ENCODE peak calls at places on chromosomes 3 and 15, in five cellular contexts. One of them, this sample, is unnamed. For H3K27me3, the result is how much of the 10 kb centered on the place peaks cover.

GRCh38 chr3:135412475-135412874 is 553.1 kb upstream of the PPP2R3A start:
- DNase-seq in stomach: no peak
- DNase-seq in left lung: no peak
- DNase-seq in PC-9: no peak
- DNase-seq in CD8-positive, alpha-beta T cell: no peak
- DNase-seq in this sample: no peak

GRCh38 chr3:76024640-76025039 is 239.3 kb upstream of the ZNF717 start:
- DNase-seq in stomach: no peak
- DNase-seq in left lung: no peak
- DNase-seq in CD8-positive, alpha-beta T cell: no peak
- DNase-seq in PC-9: no peak
- DNase-seq in this sample: no peak

GRCh38 chr3:128278761-128279593 is 125.7 kb downstream of the EEFSEC start:
- DNase-seq in left lung: peak
- DNase-seq in PC-9: no peak
- DNase-seq in CD8-positive, alpha-beta T cell: no peak
- DNase-seq in stomach: peak
- DNase-seq in this sample: peak

GRCh38 chr3:177647876-177648275 is 450.6 kb upstream of the TBL1XR1 start:
- DNase-seq in PC-9: no peak
- DNase-seq in stomach: no peak
- DNase-seq in CD8-positive, alpha-beta T cell: peak
- DNase-seq in left lung: no peak
- DNase-seq in this sample: no peak

GRCh38 chr3:75334299-75334698 is 329.8 kb upstream of the FRG2C start:
- DNase-seq in stomach: no peak
- DNase-seq in PC-9: no peak
- DNase-seq in left lung: no peak
- DNase-seq in CD8-positive, alpha-beta T cell: no peak
- DNase-seq in this sample: no peak

GRCh38 chr3:178146406-178146831 is 389.8 kb upstream of the KCNMB2 start:
- DNase-seq in CD8-positive, alpha-beta T cell: no peak
- DNase-seq in PC-9: no peak
- DNase-seq in left lung: no peak
- DNase-seq in stomach: no peak
- DNase-seq in this sample: no peak

GRCh38 chr15:38598749-38599148 is 34.1 kb upstream of the RASGRP1 start:
- DNase-seq in left lung: no peak
- DNase-seq in stomach: no peak
- DNase-seq in PC-9: no peak
- DNase-seq in CD8-positive, alpha-beta T cell: no peak
- DNase-seq in this sample: no peak

GRCh38 chr3:194657439-194657838 is 14.6 kb downstream of the LSG1 start:
- DNase-seq in PC-9: no peak
- DNase-seq in stomach: no peak
- DNase-seq in CD8-positive, alpha-beta T cell: no peak
- DNase-seq in left lung: no peak
- DNase-seq in this sample: no peak

GRCh38 chr15:63972801-63973200 is 73.5 kb downstream of the DAPK2 start:
- DNase-seq in left lung: no peak
- DNase-seq in PC-9: no peak
- DNase-seq in CD8-positive, alpha-beta T cell: no peak
- DNase-seq in stomach: no peak
- DNase-seq in this sample: no peak

GRCh38 chr3:122564155-122564912 is at the start of the genes DTX3L and PARP9:
- DNase-seq in PC-9: peak
- DNase-seq in CD8-positive, alpha-beta T cell: peak
- DNase-seq in stomach: peak
- DNase-seq in left lung: peak
- DNase-seq in this sample: peak

GRCh38 chr15:59996498-59997041 is 7.5 kb upstream of the FOXB1 start:
- DNase-seq in PC-9: no peak
- DNase-seq in left lung: no peak
- DNase-seq in CD8-positive, alpha-beta T cell: no peak
- DNase-seq in stomach: no peak
- DNase-seq in this sample: no peak

GRCh38 chr15:59995568-59996349 is 8.4 kb upstream of the FOXB1 start:
- DNase-seq in CD8-positive, alpha-beta T cell: no peak
- DNase-seq in stomach: no peak
- DNase-seq in PC-9: no peak
- DNase-seq in left lung: no peak
- DNase-seq in this sample: no peak

GRCh38 chr15:59993041-59993750 is 10.9 kb upstream of the FOXB1 start:
- DNase-seq in PC-9: no peak
- DNase-seq in CD8-positive, alpha-beta T cell: no peak
- DNase-seq in left lung: no peak
- DNase-seq in stomach: no peak
- DNase-seq in this sample: no peak

GRCh38 chr15:59993950-59994401 is 10.1 kb upstream of the FOXB1 start:
- DNase-seq in CD8-positive, alpha-beta T cell: no peak
- DNase-seq in left lung: no peak
- DNase-seq in PC-9: no peak
- DNase-seq in stomach: no peak
- DNase-seq in this sample: no peak

GRCh38 chr15:59994855-59995557 is 9.1 kb upstream of the FOXB1 start:
- DNase-seq in PC-9: no peak
- DNase-seq in left lung: peak
- DNase-seq in CD8-positive, alpha-beta T cell: no peak
- DNase-seq in stomach: no peak
- DNase-seq in this sample: no peak
- H3K27me3 ChIP-seq in PC-9: under half
- H3K27me3 ChIP-seq in left lung: half or more
- H3K27me3 ChIP-seq in CD8-positive, alpha-beta T cell: half or more
- H3K27me3 ChIP-seq in stomach: under half
- H3K27me3 ChIP-seq in this sample: half or more

GRCh38 chr3:5186854-5187151 is 704 bp upstream of the EDEM1 start:
- DNase-seq in stomach: no peak
- DNase-seq in PC-9: no peak
- DNase-seq in left lung: no peak
- DNase-seq in CD8-positive, alpha-beta T cell: no peak
- DNase-seq in this sample: no peak
- H3K4me3 ChIP-seq in stomach: peak
- H3K4me3 ChIP-seq in PC-9: peak
- H3K4me3 ChIP-seq in left lung: peak
- H3K4me3 ChIP-seq in CD8-positive, alpha-beta T cell: peak
- H3K4me3 ChIP-seq in this sample: peak

GRCh38 chr3:107579372-107579771 is 56.6 kb downstream of the BBX start:
- DNase-seq in PC-9: no peak
- DNase-seq in left lung: no peak
- DNase-seq in stomach: no peak
- DNase-seq in CD8-positive, alpha-beta T cell: no peak
- DNase-seq in this sample: no peak
- TF ChIP-seq CTCF in PC-9: no peak
- TF ChIP-seq CTCF in left lung: no peak
- TF ChIP-seq CTCF in stomach: no peak
- TF ChIP-seq CTCF in CD8-positive, alpha-beta T cell: no peak
- TF ChIP-seq CTCF in this sample: no peak

GRCh38 chr15:60551147-60551780 is 72.3 kb upstream of the ICE2 start:
- DNase-seq in CD8-positive, alpha-beta T cell: no peak
- DNase-seq in left lung: no peak
- DNase-seq in stomach: no peak
- DNase-seq in PC-9: no peak
- DNase-seq in this sample: no peak

GRCh38 chr15:60544581-60545115 is 65.7 kb upstream of the ICE2 start:
- DNase-seq in PC-9: no peak
- DNase-seq in CD8-positive, alpha-beta T cell: no peak
- DNase-seq in left lung: no peak
- DNase-seq in stomach: no peak
- DNase-seq in this sample: no peak

GRCh38 chr15:60551781-60552161 is 72.8 kb upstream of the ICE2 start:
- DNase-seq in CD8-positive, alpha-beta T cell: no peak
- DNase-seq in stomach: no peak
- DNase-seq in PC-9: no peak
- DNase-seq in left lung: no peak
- DNase-seq in this sample: no peak

GRCh38 chr15:60546764-60547163 is 67.8 kb upstream of the ICE2 start:
- DNase-seq in PC-9: no peak
- DNase-seq in CD8-positive, alpha-beta T cell: peak
- DNase-seq in left lung: no peak
- DNase-seq in stomach: no peak
- DNase-seq in this sample: no peak

GRCh38 chr15:60548101-60548500 is 69.2 kb upstream of the ICE2 start:
- DNase-seq in stomach: no peak
- DNase-seq in CD8-positive, alpha-beta T cell: peak
- DNase-seq in left lung: no peak
- DNase-seq in PC-9: no peak
- DNase-seq in this sample: no peak
- H3K27me3 ChIP-seq in stomach: under half
- H3K27me3 ChIP-seq in CD8-positive, alpha-beta T cell: under half
- H3K27me3 ChIP-seq in left lung: under half
- H3K27me3 ChIP-seq in PC-9: under half
- H3K27me3 ChIP-seq in this sample: under half

GRCh38 chr3:47441796-47442551 is 33.8 kb downstream of the SCAP start:
- DNase-seq in PC-9: no peak
- DNase-seq in left lung: no peak
- DNase-seq in CD8-positive, alpha-beta T cell: no peak
- DNase-seq in stomach: no peak
- DNase-seq in this sample: no peak

GRCh38 chr3:47444103-47444502 is 31.6 kb downstream of the SCAP start:
- DNase-seq in left lung: no peak
- DNase-seq in stomach: no peak
- DNase-seq in PC-9: no peak
- DNase-seq in CD8-positive, alpha-beta T cell: no peak
- DNase-seq in this sample: no peak

GRCh38 chr3:47440131-47440530 is 35.6 kb downstream of the SCAP start:
- DNase-seq in left lung: no peak
- DNase-seq in stomach: no peak
- DNase-seq in PC-9: no peak
- DNase-seq in CD8-positive, alpha-beta T cell: no peak
- DNase-seq in this sample: peak

GRCh38 chr3:47443611-47443995 is 32.1 kb downstream of the SCAP start:
- DNase-seq in PC-9: no peak
- DNase-seq in left lung: no peak
- DNase-seq in stomach: peak
- DNase-seq in CD8-positive, alpha-beta T cell: no peak
- DNase-seq in this sample: no peak
- H3K4me3 ChIP-seq in PC-9: no peak
- H3K4me3 ChIP-seq in left lung: no peak
- H3K4me3 ChIP-seq in stomach: no peak
- H3K4me3 ChIP-seq in CD8-positive, alpha-beta T cell: no peak
- H3K4me3 ChIP-seq in this sample: no peak

DNA sequence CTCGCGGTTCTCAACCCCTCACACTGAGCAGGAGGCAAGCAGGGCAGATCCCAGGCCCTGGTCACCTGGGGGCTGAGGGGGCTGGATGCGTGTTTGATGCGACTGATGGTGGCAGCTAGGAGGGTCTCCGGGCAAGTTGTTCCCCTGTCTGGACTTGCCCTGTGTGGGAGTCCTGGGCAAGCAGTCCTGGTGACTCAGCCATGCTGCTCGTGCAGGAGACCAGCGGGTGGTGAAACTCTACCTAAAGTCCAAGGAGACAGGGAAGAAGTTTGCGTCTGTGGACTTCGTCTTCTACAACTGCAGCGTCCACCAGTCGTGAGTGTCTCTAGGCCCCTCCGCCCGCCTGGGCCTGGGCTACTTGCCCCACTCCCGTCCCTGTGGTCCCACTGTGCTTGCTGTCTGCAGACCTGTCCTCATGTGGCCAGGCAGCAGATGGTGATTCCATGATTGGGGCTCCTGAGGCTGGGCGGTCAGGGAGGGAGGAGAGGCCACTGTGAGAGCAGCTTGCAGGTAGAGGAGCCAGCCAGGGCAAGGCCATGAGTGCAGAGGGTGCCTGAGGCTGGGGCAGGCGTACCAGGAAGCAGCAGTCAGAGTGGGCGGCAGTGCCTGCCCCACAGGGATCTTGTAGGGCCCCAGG is 23.1 kb downstream of the PLXNA1 start:
- DNase-seq in left lung: no peak
- DNase-seq in PC-9: no peak
- DNase-seq in stomach: no peak
- DNase-seq in CD8-positive, alpha-beta T cell: no peak
- DNase-seq in this sample: no peak
- TF ChIP-seq CTCF in left lung: no peak
- TF ChIP-seq CTCF in PC-9: no peak
- TF ChIP-seq CTCF in stomach: no peak
- TF ChIP-seq CTCF in CD8-positive, alpha-beta T cell: no peak
- TF ChIP-seq CTCF in this sample: no peak

GRCh38 chr15:89356634-89357298 is 22.1 kb upstream of the POLG start:
- DNase-seq in PC-9: no peak
- DNase-seq in CD8-positive, alpha-beta T cell: no peak
- DNase-seq in stomach: no peak
- DNase-seq in left lung: no peak
- DNase-seq in this sample: no peak
- H3K27me3 ChIP-seq in PC-9: half or more
- H3K27me3 ChIP-seq in CD8-positive, alpha-beta T cell: under half
- H3K27me3 ChIP-seq in stomach: under half
- H3K27me3 ChIP-seq in left lung: half or more
- H3K27me3 ChIP-seq in this sample: under half